ENCODE peak calls at places on chromosomes 2 and 18, in nine cellular contexts. A is astrocyte of the spinal cord, Q is GM12864, K is HFF-Myc, U is heart left ventricle, Y is upper lobe of right lung, S is thoracic aorta, E is choroid plexus epithelial cell, V is astrocyte. P is an unnamed sample.

GRCh38 chr2:120470041-120470716 is 124.2 kb downstream of the INHBB start:
- DNase-seq in E (peak), S (peak), K (peak), Q (no peak), U (no peak), V (peak), Y (peak), A (peak), P (peak)

GRCh38 chr2:121074322-121074932 is 210.6 kb downstream of the TFCP2L1 start:
- DNase-seq in U (no peak), V (no peak), S (no peak), E (no peak), Q (no peak), K (no peak), Y (no peak), A (no peak), P (no peak)

GRCh38 chr2:135985826-135986393 is 484 bp upstream of the DARS1 start:
- DNase-seq in Q (peak), U (no peak), Y (no peak), S (no peak), V (no peak), K (no peak), E (no peak), A (no peak), P (no peak)

GRCh38 chr2:34492781-34493455 is 893.8 kb upstream of the FAM98A start:
- DNase-seq in E (no peak), Q (no peak), S (no peak), A (no peak), K (no peak), V (no peak), U (no peak), Y (no peak), P (peak)

GRCh38 chr18:10057808-10058791 is 144.3 kb downstream of the VAPA start:
- DNase-seq in V (peak), U (no peak), K (peak), E (peak), S (no peak), Y (no peak), A (peak), Q (no peak), P (peak)

GRCh38 chr18:41599529-41599928 is 355.5 kb upstream of the PIK3C3 start:
- DNase-seq in Q (no peak), V (no peak), U (no peak), S (no peak), Y (no peak), K (no peak), E (no peak), A (no peak), P (no peak)

GRCh38 chr2:24892928-24893327 is 27.1 kb downstream of the ADCY3 start:
- DNase-seq in E (peak), V (no peak), Q (no peak), Y (no peak), S (no peak), K (no peak), A (no peak), U (no peak), P (no peak)

GRCh38 chr2:20352230-20353216 is 1.9 kb upstream of the PUM2 start:
- DNase-seq in V (no peak), E (no peak), S (no peak), U (no peak), K (no peak), Y (no peak), Q (no peak), A (no peak), P (no peak)

GRCh38 chr18:23636041-23636399 is 26.7 kb downstream of the ANKRD29 start:
- DNase-seq in E (no peak), Y (no peak), Q (no peak), S (no peak), K (no peak), V (no peak), A (no peak), U (no peak), P (no peak)

GRCh38 chr2:30164131-30164925 is 17.5 kb downstream of the YPEL5 start:
- DNase-seq in U (no peak), E (peak), K (no peak), Q (no peak), Y (no peak), S (no peak), V (peak), A (no peak), P (peak)

GRCh38 chr18:57889841-57890240 is 86.7 kb upstream of the ATP8B1 start:
- DNase-seq in Y (no peak), Q (no peak), V (peak), E (no peak), U (no peak), A (no peak), K (no peak), S (no peak), P (no peak)

GRCh38 chr2:11833601-11834000 is 87.2 kb downstream of the LPIN1 start:
- DNase-seq in S (no peak), V (peak), Y (no peak), K (peak), E (peak), A (peak), Q (no peak), U (peak), P (no peak)

GRCh38 chr2:85255813-85256581 is 71.8 kb downstream of the TGOLN2 start:
- DNase-seq in K (no peak), E (peak), Q (no peak), A (peak), Y (no peak), S (no peak), U (no peak), V (peak), P (peak)

GRCh38 chr2:238262496-238263122 is 22.8 kb upstream of the HES6 start:
- DNase-seq in V (no peak), U (no peak), E (no peak), A (no peak), Y (no peak), S (no peak), Q (no peak), K (no peak), P (no peak)

GRCh38 chr2:99648115-99648850 is 158.5 kb upstream of the REV1 start:
- DNase-seq in Y (no peak), S (peak), V (peak), U (peak), Q (no peak), A (peak), E (no peak), K (no peak), P (no peak)

GRCh38 chr18:42038936-42039335 is 83.9 kb downstream of the PIK3C3 start:
- DNase-seq in Y (no peak), S (no peak), V (peak), E (peak), U (no peak), Q (no peak), K (peak), A (peak), P (peak)

GRCh38 chr2:127128508-127128907 is 21.6 kb upstream of the BIN1 start:
- DNase-seq in U (no peak), K (no peak), E (no peak), Y (peak), Q (peak), S (no peak), A (no peak), V (no peak), P (peak)

GRCh38 chr2:72887836-72888437 is 729 bp downstream of the SPR start:
- DNase-seq in K (peak), A (peak), S (peak), Y (peak), U (peak), Q (no peak), V (peak), E (peak), P (peak)

GRCh38 chr2:162198239-162198638 is 45.0 kb downstream of the FAP start:
- DNase-seq in E (peak), Q (no peak), S (no peak), V (peak), A (peak), U (no peak), Y (no peak), K (no peak), P (no peak)

GRCh38 chr18:23380001-23380550 is 73.0 kb upstream of the RIOK3 start:
- DNase-seq in K (no peak), E (peak), Y (peak), S (no peak), U (no peak), Q (no peak), V (peak), A (peak), P (peak)

GRCh38 chr2:239000089-239000488 is 152.2 kb downstream of the TWIST2 start:
- DNase-seq in Q (no peak), S (no peak), E (no peak), K (no peak), V (no peak), U (no peak), A (no peak), Y (no peak), P (no peak)

GRCh38 chr2:219002395-219003266 is 9.4 kb upstream of the CRYBA2 start:
- DNase-seq in S (no peak), Q (no peak), Y (peak), A (no peak), E (peak), U (no peak), K (no peak), V (no peak), P (peak)
- TF ChIP-seq CTCF in S (no peak), Q (no peak), Y (peak), A (peak), E (peak), U (peak), K (peak), V (no peak), P (peak)

DNA sequence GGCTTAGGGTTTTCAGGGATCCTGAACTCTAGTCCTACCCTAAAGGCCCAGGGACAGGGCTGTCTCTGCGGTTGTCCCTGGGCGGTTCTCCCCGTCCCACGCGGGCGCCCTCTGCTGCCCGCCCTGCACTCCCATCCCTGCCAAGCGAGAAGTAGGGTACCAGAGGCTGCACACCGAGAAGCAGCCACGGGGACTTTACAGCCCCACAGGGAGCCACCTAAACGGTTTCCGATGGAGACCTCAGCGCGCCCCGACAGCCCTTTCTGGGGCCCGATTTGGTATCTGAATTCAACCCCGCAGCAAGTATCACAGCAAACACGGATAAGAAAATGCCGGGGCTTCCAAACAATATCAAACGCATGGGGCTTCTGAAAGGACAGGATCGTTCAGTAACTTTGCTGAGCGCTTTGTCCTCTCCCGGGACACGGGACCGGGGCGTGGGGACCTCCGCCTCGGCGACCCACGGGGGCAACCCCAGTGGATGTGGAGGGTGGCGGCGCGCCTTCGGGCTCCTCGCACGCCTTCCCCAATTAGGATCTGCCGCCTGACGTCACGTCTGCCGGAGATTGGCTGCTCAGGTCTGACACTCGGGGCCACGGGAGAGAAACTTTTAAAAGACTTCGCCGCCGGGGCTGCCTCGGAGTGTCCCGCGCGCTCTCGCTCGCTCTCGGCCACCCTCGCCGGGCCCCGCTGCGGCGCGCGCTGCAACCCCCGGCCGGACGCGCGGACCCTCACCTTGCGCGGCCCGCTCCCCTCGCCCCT is at the start of gene LTBP1:
- DNase-seq in Q (no peak), U (peak), V (peak), A (peak), Y (peak), S (no peak), E (peak), K (no peak), P (peak)
- H3K4me3 ChIP-seq in Q (peak), U (peak), V (peak), A (peak), Y (peak), S (peak), E (peak), K (peak), P (peak)

DNA sequence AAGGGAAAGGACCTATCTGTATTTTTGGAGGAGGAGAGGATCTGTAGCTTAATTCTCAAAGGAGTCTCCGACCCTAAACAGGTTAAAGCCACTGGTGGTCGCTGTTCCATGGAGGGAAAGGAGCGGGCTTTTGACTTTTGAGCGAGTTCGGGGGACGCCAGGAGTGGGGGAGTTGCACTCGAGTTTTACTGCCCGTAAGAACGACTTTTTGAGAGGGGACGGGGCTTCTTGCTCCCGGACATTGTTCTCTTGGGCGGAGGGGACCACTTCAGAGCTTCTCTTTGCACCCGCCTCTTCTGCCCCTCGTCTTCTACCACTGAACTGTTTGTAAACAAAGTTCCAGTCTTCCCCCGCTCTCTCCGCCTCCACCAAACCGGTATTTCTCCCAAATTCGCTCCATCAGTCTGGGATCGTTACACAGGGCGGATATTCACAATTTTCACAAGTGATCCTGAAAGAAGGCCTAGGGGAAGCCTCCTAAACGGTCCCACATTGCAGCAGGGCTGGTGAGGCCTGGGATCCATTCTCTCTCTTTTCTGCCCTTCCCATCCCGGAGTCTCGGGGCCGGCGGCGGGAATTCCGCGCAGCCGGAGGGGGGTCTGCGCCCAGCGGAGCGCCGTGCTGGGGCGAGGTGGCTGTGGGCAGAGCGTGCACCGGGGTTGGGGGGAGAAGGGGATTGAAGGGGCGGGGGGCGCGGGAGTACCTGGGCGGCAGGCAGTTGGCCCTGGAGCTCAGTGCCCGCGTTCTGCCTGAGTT is 6.6 kb downstream of the DLX2 start:
- DNase-seq in Y (no peak), Q (no peak), U (no peak), S (no peak), V (no peak), A (no peak), K (no peak), E (no peak), P (no peak)
- TF ChIP-seq CTCF in Y (no peak), Q (peak), U (no peak), S (no peak), V (no peak), A (peak), K (peak), E (peak), P (no peak)

GRCh38 chr2:217208867-217209266 is 349.0 kb upstream of the TNP1 start:
- DNase-seq in Y (no peak), Q (no peak), U (no peak), S (no peak), E (no peak), V (no peak), A (no peak), K (no peak), P (no peak)
- H3K4me3 ChIP-seq in Y (no peak), Q (no peak), U (no peak), S (no peak), E (no peak), V (no peak), A (no peak), K (no peak), P (no peak)

GRCh38 chr2:158179660-158180059 is 78.0 kb downstream of the UPP2 start:
- DNase-seq in K (no peak), Y (no peak), Q (no peak), E (peak), V (no peak), A (peak), U (no peak), S (no peak), P (peak)
- TF ChIP-seq CTCF in K (no peak), Y (peak), Q (peak), E (peak), V (peak), A (peak), U (peak), S (no peak), P (peak)

GRCh38 chr2:66059332-66059731 is 375.6 kb upstream of the MEIS1 start:
- DNase-seq in Y (no peak), Q (no peak), K (no peak), E (no peak), U (no peak), S (no peak), V (no peak), A (no peak), P (no peak)

GRCh38 chr2:66057844-66058243 is 377.1 kb upstream of the MEIS1 start:
- DNase-seq in V (no peak), Y (no peak), K (no peak), A (no peak), E (no peak), U (no peak), S (no peak), Q (no peak), P (no peak)

GRCh38 chr2:66058675-66059074 is 376.2 kb upstream of the MEIS1 start:
- DNase-seq in Y (no peak), U (no peak), E (no peak), Q (no peak), A (no peak), K (no peak), S (no peak), V (no peak), P (no peak)
- H3K4me3 ChIP-seq in Y (no peak), U (no peak), E (no peak), Q (no peak), A (no peak), K (no peak), S (no peak), V (no peak), P (no peak)

GRCh38 chr2:169933124-169933711 is 106.0 kb downstream of the UBR3 start:
- DNase-seq in V (no peak), Y (no peak), E (peak), Q (peak), A (peak), K (no peak), U (no peak), S (no peak), P (peak)
- TF ChIP-seq CTCF in V (peak), Y (peak), E (peak), Q (peak), A (peak), K (peak), U (peak), S (peak), P (peak)

GRCh38 chr2:213188971-213189899 is 37.8 kb upstream of the IKZF2 start:
- DNase-seq in Q (no peak), S (no peak), V (peak), K (peak), A (peak), Y (no peak), E (peak), U (no peak), P (peak)
- H3K4me3 ChIP-seq in Q (no peak), S (no peak), V (no peak), K (no peak), A (no peak), Y (no peak), E (no peak), U (no peak), P (no peak)

DNA sequence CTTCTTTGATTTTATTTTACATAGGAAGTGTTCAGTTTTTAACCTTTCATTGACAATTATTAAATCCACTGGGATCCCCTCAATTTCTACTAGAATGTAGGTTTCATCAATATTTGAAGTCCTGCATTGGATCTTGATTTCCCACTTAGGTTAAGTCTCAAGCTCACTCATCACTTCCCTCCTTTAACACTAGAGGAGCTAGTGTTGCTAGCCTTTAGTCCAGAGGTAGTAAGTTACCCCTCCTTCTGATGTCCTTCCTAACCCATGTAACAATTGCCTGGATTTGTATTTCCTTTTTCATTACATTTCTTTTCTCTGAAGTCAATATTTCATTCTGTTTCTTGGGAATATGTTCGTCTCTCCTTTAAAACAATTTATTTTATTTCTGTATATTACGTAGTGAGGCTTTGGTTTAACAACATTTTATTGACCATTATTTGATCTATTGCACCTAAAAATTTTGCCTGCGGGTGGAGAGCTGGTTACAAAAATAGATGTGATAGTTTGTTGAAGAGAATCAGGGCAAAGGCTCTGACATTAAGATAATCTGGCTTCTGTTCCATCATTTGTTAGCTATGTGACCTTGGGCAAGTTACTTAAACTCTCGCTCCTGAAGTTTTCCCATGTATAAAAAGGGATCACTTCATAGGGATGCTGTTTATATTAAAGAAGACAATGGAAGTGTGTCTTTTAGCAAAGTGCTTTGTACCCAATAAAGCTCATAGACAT is 833.0 kb downstream of the SLC4A3 start:
- DNase-seq in K (no peak), Y (no peak), U (no peak), V (no peak), A (no peak), Q (no peak), E (peak), S (no peak), P (peak)
- TF ChIP-seq CTCF in K (peak), Y (no peak), U (no peak), V (no peak), A (peak), Q (peak), E (no peak), S (no peak), P (peak)

GRCh38 chr2:112833532-112833931 is 3.0 kb downstream of the IL1B start:
- DNase-seq in V (no peak), Q (no peak), K (no peak), A (no peak), S (no peak), Y (no peak), E (no peak), U (no peak), P (peak)

GRCh38 chr2:112836695-112837117 is at the start of gene IL1B:
- DNase-seq in Q (no peak), K (no peak), U (no peak), S (no peak), Y (no peak), E (peak), A (peak), V (peak), P (peak)

GRCh38 chr2:112835553-112836535 is 735 bp downstream of the IL1B start:
- DNase-seq in Y (no peak), Q (no peak), E (peak), U (no peak), V (no peak), K (no peak), A (no peak), S (no peak), P (no peak)

GRCh38 chr2:112831956-112832567 is 4.5 kb downstream of the IL1B start:
- DNase-seq in E (no peak), U (no peak), V (no peak), A (no peak), K (no peak), Q (no peak), Y (no peak), S (no peak), P (no peak)

DNA sequence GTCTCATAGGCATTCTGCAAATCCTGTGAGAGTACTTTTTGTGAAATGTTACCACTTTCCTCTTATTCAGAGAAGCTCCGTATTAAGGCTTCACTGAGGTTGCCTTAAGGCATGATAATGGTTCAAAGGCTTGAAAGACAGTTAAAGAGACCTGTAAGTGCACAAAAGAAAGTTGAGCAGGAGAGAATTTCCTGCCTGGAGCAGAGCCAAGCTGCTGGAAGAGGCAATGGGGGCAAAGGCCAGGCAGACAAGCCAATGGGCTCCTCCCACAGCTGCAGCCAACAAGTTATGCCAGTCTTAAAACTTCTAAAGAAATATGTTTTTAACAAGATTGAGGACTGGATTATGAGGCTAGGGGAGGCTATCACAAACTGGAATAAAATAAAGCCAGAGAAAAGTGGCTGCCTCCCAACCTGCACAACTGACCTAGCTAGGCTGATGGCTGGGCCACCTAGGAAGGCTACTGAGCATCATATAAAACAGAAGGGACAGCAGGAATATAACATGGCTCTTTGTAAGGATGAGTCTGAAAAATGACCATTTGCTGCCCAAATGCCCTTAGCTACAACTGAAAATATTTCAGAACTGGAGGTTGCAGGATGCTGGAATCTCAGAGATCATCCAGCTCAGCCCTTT is 2.1 kb downstream of the IL1B start:
- DNase-seq in E (peak), Q (no peak), K (no peak), S (no peak), U (no peak), V (no peak), A (no peak), Y (no peak), P (peak)
- H3K4me3 ChIP-seq in E (no peak), Q (no peak), K (no peak), S (no peak), U (no peak), V (no peak), A (no peak), Y (no peak), P (peak)

P was measured in epithelial cell of esophagus.